ENCODE peak calls at places on chromosomes 7 and 10, in five cellular contexts. I, E, X, P and V are unnamed samples.

GRCh38 chr7:13989138-13989943 is at the start of gene ETV1:
- DNase-seq in E (peak), X (peak), P (peak), I (peak), V (peak)

GRCh38 chr7:144036302-144036858 is 12.4 kb upstream of the OR2A5 start:
- DNase-seq in P (no peak), X (no peak), E (no peak), I (no peak), V (no peak)

GRCh38 chr7:66662646-66663264 is 34.1 kb downstream of the KCTD7 start:
- DNase-seq in I (no peak), X (no peak), P (no peak), E (no peak), V (no peak)

GRCh38 chr10:4459531-4459930 is 366.5 kb upstream of the AKR1E2 start:
- DNase-seq in P (no peak), E (no peak), I (no peak), X (no peak), V (no peak)

GRCh38 chr7:135204271-135204872 is 7.0 kb downstream of the WDR91 start:
- DNase-seq in P (no peak), I (no peak), X (no peak), E (no peak), V (no peak)

GRCh38 chr7:15305002-15305600 is 256.7 kb downstream of the AGMO start:
- DNase-seq in P (no peak), I (no peak), X (peak), E (no peak), V (no peak)

GRCh38 chr10:33295851-33296250 is 38.6 kb downstream of the NRP1 start:
- DNase-seq in X (no peak), I (no peak), P (no peak), E (no peak), V (no peak)

GRCh38 chr10:659710-660141 is 29.7 kb downstream of the DIP2C start:
- DNase-seq in I (no peak), X (no peak), P (no peak), E (no peak), V (no peak)

GRCh38 chr10:61834519-61834918 is 67.0 kb upstream of the ARID5B start:
- DNase-seq in I (no peak), E (no peak), X (no peak), P (no peak), V (no peak)

GRCh38 chr10:26621889-26622681 is 75.4 kb upstream of the PDSS1 start:
- DNase-seq in E (peak), P (no peak), I (peak), X (no peak), V (no peak)

GRCh38 chr10:110008518-110009339 is 945 bp downstream of the ADD3 start:
- DNase-seq in E (peak), I (no peak), X (peak), P (no peak), V (no peak)

GRCh38 chr7:17405786-17406185 is 107.3 kb downstream of the AHR start:
- DNase-seq in I (no peak), E (no peak), X (no peak), P (no peak), V (no peak)

DNA sequence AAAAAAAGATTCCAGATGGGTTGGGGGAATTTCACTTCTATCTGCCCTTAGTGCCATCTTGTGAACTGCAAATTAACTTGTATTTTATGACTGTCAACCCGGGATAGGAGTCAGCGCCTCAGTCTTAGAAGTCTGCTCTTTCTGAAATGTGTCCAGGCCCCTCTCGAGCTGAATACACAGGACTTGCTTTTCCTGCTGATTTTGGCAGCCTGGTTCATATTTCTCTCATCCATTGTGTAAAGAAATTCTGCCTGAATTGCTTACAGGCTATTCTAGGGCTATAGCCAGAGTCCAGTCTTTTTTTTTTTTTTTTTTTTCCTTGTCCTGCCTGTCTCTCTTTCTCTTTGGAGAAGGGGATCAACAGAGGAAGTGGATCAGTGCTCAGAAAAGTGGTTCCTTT is 24.6 kb downstream of the GATA3 start:
- DNase-seq in I (no peak), E (no peak), X (no peak), P (no peak), V (no peak)
- TF ChIP-seq CTCF in I (no peak), E (no peak), X (no peak), P (no peak), V (no peak)

DNA sequence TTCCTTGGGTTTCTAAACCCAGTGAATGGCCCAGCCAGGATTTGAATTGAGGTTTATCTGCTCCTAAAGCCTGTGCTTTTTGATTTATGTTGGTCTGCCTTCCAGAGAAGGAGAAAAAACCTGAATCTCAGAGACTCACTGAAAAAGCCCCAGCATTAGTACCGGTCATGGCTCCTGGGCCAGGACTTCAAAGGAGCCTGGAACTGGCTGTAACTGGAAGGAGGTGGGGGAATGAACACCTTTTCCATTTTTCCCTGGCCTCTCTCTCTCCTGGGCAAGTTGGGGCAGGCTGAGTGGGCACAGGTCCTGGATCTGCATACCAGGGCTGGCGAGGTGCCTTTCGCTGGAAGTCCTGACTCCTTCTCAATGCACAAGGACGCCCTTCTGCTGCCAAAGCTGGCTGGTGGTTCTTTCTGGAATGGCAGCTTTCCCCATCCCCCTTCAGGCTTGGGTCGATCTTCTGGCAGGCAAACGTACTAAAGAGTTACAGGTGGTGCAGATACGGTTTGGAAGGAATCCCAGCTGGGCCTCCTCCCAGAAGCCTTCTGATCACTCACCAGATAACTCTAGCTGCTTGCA is 268.2 kb downstream of the PTEN start:
- DNase-seq in E (peak), I (peak), P (peak), X (peak), V (no peak)
- TF ChIP-seq CTCF in E (peak), I (peak), P (peak), X (no peak), V (no peak)

GRCh38 chr10:73414230-73414981 is 548 bp upstream of the ANXA7 start:
- DNase-seq in X (no peak), E (no peak), I (no peak), P (no peak), V (no peak)

GRCh38 chr10:73416571-73416970 is 2.7 kb upstream of the ANXA7 start:
- DNase-seq in X (no peak), P (no peak), E (no peak), I (no peak), V (no peak)

GRCh38 chr10:73410897-73411296 is 3.0 kb downstream of the ANXA7 start:
- DNase-seq in I (no peak), X (no peak), E (no peak), P (no peak), V (no peak)

GRCh38 chr10:73413108-73413527 is 740 bp downstream of the ANXA7 start:
- DNase-seq in E (peak), X (no peak), P (no peak), I (peak), V (no peak)

DNA sequence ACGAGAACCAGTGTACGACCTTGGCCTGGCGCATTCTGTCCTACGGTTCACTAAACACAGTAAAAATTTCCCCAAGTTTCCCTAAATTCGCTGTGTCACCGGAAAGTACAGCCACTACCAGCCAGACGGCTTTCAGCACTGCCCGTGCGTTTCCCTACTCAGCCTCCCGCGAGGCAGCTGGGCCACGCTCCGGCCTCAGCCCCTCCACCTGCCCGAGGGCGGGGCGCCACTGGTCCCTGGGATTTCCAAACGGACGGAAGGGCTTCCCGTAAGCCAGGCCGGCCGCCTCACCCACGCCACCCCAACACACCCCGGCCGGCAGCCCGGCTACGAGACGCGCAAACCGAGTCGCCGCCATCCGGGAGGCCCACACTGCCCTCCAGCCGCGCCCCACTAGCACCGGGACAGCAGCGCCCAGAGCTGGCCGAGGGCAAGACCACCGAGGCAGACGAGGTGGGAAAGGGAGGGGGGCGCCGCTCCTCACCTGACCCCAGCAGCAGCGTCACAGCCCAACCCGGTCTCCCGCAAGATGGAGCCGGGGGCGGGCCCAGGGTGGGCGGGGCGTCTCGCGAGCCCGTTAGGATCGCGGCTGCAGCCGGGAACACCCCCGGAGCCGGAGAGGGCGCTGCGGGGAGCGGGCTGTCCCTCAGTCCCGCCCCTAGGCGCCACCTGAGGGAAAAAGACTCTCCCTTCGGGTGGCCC is at the start of gene ANXA7:
- DNase-seq in E (peak), P (peak), X (peak), I (peak), V (peak)
- TF ChIP-seq CTCF in E (no peak), P (peak), X (peak), I (peak), V (peak)

DNA sequence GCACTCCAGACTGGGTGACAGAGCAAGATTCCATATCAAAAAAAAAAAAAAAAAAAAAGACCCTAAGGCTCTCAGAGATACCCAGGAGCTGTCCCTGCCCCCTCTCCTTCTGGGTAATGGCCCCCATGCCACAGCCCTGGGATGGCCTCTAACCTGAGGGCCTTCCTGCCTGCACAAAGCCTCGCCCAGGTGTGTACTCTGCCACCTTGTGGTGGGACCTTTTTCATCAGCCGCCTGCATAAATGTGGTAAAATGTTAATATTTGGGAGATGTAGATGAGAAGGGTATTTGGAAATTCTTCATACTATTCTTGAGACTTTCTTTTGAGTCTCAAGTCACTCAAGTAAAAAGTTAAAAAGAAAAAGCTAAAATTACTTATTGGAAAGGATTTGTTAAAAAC is 46.3 kb upstream of the RNF216 start:
- DNase-seq in X (no peak), I (no peak), P (no peak), E (no peak), V (no peak)
- TF ChIP-seq CTCF in X (no peak), I (no peak), P (no peak), E (no peak), V (peak)

DNA sequence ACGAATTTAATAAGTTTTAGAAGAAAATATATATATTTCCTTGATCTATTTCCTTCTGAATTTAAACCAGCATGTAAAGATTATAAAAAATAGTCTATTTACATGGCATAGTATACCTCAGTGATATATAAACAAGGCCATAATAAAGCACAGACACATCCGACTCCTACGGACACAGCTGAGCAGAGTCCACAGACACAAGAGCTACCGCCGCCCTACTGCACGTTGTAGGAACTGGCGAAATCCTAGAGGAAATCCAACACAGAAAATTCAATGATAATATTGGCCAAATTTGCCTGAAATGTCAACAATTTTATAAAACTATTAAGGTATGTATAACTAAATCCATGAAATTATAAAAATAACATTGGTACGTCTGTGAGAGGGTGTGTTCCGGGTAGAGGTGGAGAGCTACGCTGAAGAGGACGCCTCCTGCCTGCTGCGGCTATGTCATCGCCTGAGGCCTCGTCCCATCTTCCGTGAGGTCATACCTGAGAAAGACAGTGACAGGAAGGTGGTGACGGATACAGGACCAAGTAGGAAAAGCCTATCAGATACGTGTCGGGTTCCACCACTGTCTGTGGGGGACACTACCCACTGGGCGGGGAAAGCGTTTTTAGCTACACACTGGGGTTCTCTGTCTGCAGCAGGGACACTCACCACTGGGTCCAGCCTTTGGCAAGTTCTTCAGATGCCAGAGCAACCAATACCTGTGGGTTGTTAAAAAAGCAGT is 29.3 kb upstream of the NCAPG2 start:
- DNase-seq in X (no peak), P (no peak), E (no peak), I (no peak), V (no peak)
- TF ChIP-seq CTCF in X (no peak), P (no peak), E (no peak), I (no peak), V (peak)

GRCh38 chr7:22331704-22332103 is 25.2 kb downstream of the RAPGEF5 start:
- DNase-seq in X (no peak), I (no peak), E (no peak), P (no peak), V (no peak)

GRCh38 chr7:22329816-22330524 is 27.0 kb downstream of the RAPGEF5 start:
- DNase-seq in X (no peak), P (no peak), I (no peak), E (no peak), V (no peak)

GRCh38 chr7:22330903-22331302 is 26.1 kb downstream of the RAPGEF5 start:
- DNase-seq in X (no peak), P (no peak), I (no peak), E (no peak), V (no peak)

GRCh38 chr7:22333680-22334141 is 23.2 kb downstream of the RAPGEF5 start:
- DNase-seq in I (no peak), P (no peak), X (no peak), E (no peak), V (no peak)

DNA sequence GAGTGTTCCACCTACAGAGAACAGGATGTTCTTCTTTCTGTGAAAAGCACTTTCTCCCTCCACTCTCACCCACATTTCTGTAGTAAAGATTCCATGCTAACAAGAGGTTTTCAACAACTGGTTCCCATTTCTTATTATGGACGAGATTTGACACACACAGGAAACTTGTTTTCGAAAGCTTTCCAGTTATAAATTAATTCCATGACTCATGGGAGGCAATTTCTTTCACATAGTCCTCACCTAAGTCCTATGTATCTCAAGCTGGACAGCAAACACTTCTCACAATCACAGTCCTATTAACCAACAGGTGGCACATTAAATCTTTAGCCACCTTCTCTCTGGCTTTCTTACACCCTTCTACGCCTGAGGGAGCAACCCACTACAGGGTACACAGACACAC is 24.5 kb downstream of the RAPGEF5 start:
- DNase-seq in I (no peak), P (no peak), X (no peak), E (no peak), V (no peak)
- TF ChIP-seq CTCF in I (no peak), P (no peak), X (no peak), E (no peak), V (no peak)

GRCh38 chr10:129321727-129322126 is 145.3 kb upstream of the MGMT start:
- DNase-seq in P (no peak), I (no peak), X (no peak), E (no peak), V (no peak)
- TF ChIP-seq CTCF in P (no peak), I (no peak), X (no peak), E (no peak), V (no peak)

DNA sequence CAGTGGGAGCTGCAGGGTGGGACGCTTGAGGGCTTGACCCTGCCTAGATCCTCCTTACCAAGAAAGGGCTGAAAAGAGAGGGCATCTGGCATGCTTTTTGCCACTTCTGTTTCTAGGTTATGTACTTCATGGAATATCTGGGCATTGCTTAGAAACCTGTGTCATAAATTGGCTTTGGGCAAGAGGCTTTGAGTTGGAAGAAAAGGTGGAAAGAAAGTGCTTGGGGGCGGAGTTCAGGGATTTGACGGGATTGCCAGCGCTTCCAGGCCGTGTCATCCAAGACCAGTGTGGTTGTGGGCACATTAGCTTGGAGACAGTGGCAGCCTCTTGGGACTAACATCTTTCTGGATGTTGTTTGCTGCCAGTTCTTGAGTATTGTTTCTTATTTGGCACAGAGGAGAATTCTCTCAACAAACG is 825 bp downstream of the ZNF862 start:
- DNase-seq in I (no peak), X (no peak), E (no peak), P (no peak), V (no peak)
- TF ChIP-seq CTCF in I (no peak), X (no peak), E (no peak), P (no peak), V (no peak)

GRCh38 chr7:42099076-42099836 is 137.8 kb downstream of the GLI3 start:
- DNase-seq in P (no peak), X (no peak), I (no peak), E (no peak), V (no peak)

GRCh38 chr7:42096681-42097637 is 140.1 kb downstream of the GLI3 start:
- DNase-seq in I (peak), E (no peak), X (peak), P (no peak), V (no peak)

GRCh38 chr7:42095791-42096190 is 141.2 kb downstream of the GLI3 start:
- DNase-seq in P (no peak), X (no peak), E (no peak), I (no peak), V (no peak)

GRCh38 chr7:42096262-42096661 is 140.7 kb downstream of the GLI3 start:
- DNase-seq in X (no peak), P (no peak), I (no peak), E (no peak), V (no peak)

GRCh38 chr7:42097756-42098155 is 139.3 kb downstream of the GLI3 start:
- DNase-seq in I (no peak), X (no peak), E (no peak), P (no peak), V (no peak)
- TF ChIP-seq CTCF in I (no peak), X (no peak), E (no peak), P (no peak), V (no peak)